ENCODE peak calls at places on chromosomes 13 and 19, in eight cellular contexts. R is A549, Q is IMR-90, L is vagina, S is breast epithelium, P is right lobe of liver, O is heart left ventricle, G is HepG2. X is an unnamed sample. For H3K4me1, the result is how much of the 10 kb centered on the place peaks cover.

GRCh38 chr13:75947448-75947847 is 311.3 kb downstream of the LMO7 start:
- DNase-seq in R (no peak), Q (no peak), L (no peak), S (no peak), P (no peak), O (no peak), G (no peak), X (no peak)

GRCh38 chr13:111521691-111522229 is 201.3 kb downstream of the TEX29 start:
- DNase-seq in R (no peak), Q (no peak), L (no peak), S (no peak), P (no peak), O (no peak), G (no peak), X (no peak)

GRCh38 chr19:29904017-29904416 is 38.0 kb upstream of the URI1 start:
- DNase-seq in R (no peak), Q (no peak), L (no peak), S (no peak), P (no peak), O (no peak), G (no peak), X (no peak)

GRCh38 chr13:76542176-76542575 is 344.0 kb downstream of the KCTD12 start:
- DNase-seq in R (no peak), Q (no peak), L (no peak), S (no peak), P (no peak), O (no peak), G (no peak), X (no peak)

GRCh38 chr19:4197625-4198466 is 15.4 kb downstream of the ANKRD24 start:
- DNase-seq in R (peak), Q (no peak), L (no peak), S (no peak), P (no peak), O (no peak), G (no peak), X (no peak)

GRCh38 chr19:4877753-4878490 is 10.5 kb upstream of the PLIN3 start:
- DNase-seq in R (no peak), Q (no peak), L (no peak), S (peak), P (no peak), O (no peak), G (no peak), X (peak)

GRCh38 chr13:33723365-33723764 is 94.6 kb upstream of the RFC3 start:
- DNase-seq in R (no peak), Q (no peak), L (no peak), S (no peak), P (no peak), O (no peak), G (peak), X (no peak)

GRCh38 chr19:47511128-47511517 is 3.7 kb downstream of the NAPA start:
- DNase-seq in R (no peak), Q (no peak), L (no peak), S (no peak), P (peak), O (peak), G (no peak), X (peak)

GRCh38 chr13:70080030-70080429 is 27.6 kb upstream of the ATXN8OS start:
- DNase-seq in R (no peak), Q (no peak), L (no peak), S (no peak), P (no peak), O (peak), G (no peak), X (no peak)

GRCh38 chr13:42807236-42807635 is 25.9 kb downstream of the FAM216B start:
- DNase-seq in R (no peak), Q (peak), L (no peak), S (no peak), P (no peak), O (no peak), G (no peak), X (no peak)

DNA sequence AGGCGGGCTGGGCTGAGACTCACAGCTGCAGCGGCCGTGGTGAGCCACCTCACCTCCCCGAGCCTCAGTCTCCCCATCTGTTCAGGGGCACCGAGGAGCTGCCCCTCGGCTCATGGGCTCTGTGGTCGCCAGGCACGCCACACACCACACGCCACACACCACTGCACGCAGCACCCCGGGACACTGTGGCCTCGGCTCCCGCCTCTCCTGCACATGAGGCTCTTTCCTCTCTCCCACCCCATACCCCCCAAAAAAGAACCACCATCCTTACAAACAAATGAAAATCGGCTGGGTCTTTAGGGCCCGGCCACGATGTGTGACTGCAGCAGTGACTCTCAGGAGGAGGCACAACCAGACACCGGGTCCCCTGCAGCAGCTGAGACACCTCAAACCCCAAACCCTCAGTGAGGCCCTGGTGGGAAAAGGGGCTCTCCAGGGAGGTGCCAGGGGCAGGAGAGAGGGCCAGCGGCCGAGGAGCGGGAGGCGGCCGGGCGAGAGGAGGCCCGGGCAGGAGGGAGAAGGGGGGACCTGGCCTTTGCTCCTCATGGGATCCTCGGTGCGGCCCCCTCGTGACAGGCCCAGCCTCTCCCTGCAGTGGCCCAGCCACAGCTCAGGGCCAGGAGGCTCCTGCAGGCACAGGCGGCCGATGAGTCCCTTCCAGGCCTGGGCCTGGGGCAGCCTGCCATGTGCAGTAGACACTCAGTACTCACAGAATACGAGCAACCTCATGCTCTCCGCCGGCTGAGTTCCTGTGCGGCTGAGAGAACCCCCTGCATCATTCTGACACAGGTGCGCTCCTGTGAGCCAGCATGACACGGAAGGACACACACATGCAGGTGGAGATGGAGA is 66.3 kb downstream of the RASA3 start:
- DNase-seq in R (no peak), Q (no peak), L (no peak), S (no peak), P (peak), O (no peak), G (no peak), X (no peak)
- H3K4me1 ChIP-seq in R (half or more), Q (half or more), L (half or more), S (under half), P (under half), O (half or more), G (under half), X (half or more)

GRCh38 chr19:19530889-19531288 is 2.2 kb downstream of the YJEFN3 start:
- DNase-seq in R (no peak), Q (no peak), L (no peak), S (no peak), P (no peak), O (no peak), G (no peak), X (no peak)
- TF ChIP-seq POLR2A in R (no peak), Q (no peak), L (no peak), S (no peak), P (no peak), O (no peak), G (no peak), X (no peak)

DNA sequence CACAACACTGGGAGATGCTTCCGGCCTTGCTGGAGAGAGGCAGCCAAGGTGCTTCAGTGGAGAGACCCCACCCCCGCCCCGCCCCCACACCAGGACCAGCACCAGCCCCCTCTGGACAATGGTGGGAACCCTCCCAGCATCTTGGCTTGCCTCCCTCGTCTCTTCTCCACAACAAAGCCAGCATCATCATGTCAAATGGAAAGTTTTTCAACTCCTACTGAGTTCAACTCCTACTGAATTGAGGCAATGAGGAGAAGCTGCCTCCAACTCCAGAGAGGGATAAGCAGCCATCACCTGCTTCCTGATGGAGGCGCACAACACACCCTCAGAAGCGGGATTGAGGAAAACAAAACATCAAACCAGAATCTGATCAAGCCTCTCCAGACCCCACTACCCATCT is 12.8 kb downstream of the DEDD2 start:
- DNase-seq in R (no peak), Q (no peak), L (no peak), S (no peak), P (no peak), O (no peak), G (no peak), X (no peak)
- H3K4me1 ChIP-seq in R (under half), Q (under half), L (half or more), S (under half), P (under half), O (under half), G (under half), X (under half)

GRCh38 chr19:18775586-18776287 is 15.4 kb downstream of the COMP start:
- DNase-seq in R (no peak), Q (peak), L (no peak), S (no peak), P (no peak), O (no peak), G (no peak), X (no peak)
- TF ChIP-seq POLR2A in R (no peak), Q (no peak), L (no peak), S (no peak), P (no peak), O (no peak), G (no peak), X (no peak)

DNA sequence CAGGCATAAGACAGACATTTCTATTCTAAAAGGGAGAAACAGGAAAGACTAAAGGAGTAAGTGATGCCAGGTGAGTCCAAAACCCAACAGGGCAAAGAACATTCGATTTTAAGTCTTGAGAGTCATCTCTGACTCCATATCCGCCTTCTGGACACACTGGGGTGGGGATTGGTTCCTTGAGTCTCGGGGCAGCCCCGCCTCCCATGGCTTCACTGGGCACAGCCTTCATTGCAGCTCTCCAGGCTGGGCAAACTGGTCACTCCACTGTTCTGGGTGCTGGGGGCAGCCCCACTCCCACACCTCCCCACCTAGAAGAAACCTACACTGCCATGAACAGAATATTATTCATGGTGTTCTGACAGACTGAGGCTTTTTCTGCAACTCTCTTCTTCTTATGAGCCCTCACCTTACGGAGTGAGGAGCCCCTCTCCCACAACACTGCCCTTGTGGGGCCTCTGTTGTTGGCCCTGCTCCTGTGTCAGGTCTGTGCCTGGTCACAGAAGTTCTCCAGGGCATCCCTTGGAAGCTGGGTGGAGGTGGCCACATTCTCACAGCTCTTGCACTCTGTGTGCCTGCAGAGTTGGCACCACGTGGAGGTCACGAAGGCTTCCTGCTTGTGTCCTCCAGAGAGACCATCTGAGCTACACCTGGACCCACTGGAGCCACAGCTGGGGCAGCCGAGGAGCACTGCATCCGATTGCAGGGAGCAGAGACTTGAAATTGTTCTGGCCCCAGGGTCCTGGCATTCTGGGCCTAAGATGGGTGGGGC is 95.4 kb downstream of the COL4A2 start:
- DNase-seq in R (no peak), Q (no peak), L (no peak), S (peak), P (no peak), O (no peak), G (no peak), X (no peak)
- H3K4me1 ChIP-seq in R (under half), Q (under half), L (under half), S (under half), P (under half), O (half or more), G (under half), X (under half)

GRCh38 chr19:45172611-45173208 is 5.3 kb downstream of the TRAPPC6A start:
- DNase-seq in R (no peak), Q (no peak), L (no peak), S (no peak), P (no peak), O (no peak), G (no peak), X (no peak)

GRCh38 chr19:45170146-45171106 is 7.6 kb downstream of the TRAPPC6A start:
- DNase-seq in R (no peak), Q (no peak), L (no peak), S (no peak), P (no peak), O (no peak), G (no peak), X (no peak)

GRCh38 chr19:45169602-45170001 is 8.4 kb downstream of the TRAPPC6A start:
- DNase-seq in R (no peak), Q (no peak), L (no peak), S (no peak), P (no peak), O (no peak), G (no peak), X (no peak)

GRCh38 chr19:45172173-45172572 is 5.9 kb downstream of the TRAPPC6A start:
- DNase-seq in R (no peak), Q (no peak), L (no peak), S (no peak), P (no peak), O (no peak), G (no peak), X (no peak)

DNA sequence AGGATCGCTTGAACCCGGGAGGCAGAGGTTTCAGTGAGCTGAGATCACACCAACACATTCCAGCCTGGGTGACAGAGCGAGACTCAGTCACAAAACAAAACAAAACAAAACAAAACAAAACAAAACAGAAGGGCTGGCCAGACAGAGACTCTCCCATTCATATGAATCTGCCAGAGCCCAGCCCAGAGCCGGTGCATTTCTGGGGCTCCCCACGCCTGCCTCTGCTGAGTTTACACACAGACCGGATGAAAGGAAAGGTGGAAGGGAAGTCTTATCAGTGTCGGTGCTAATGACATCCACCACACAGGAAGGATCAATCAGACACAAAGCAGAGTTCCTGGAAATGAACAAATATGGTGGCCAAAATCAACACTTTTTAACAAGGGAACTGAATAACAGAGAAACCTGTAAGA is 6.8 kb downstream of the TRAPPC6A start:
- DNase-seq in R (no peak), Q (no peak), L (no peak), S (no peak), P (no peak), O (no peak), G (no peak), X (no peak)
- TF ChIP-seq POLR2A in R (no peak), Q (no peak), L (no peak), S (no peak), P (no peak), O (no peak), G (no peak), X (no peak)

GRCh38 chr13:30564489-30564888 is 53.2 kb upstream of the USPL1 start:
- DNase-seq in R (no peak), Q (no peak), L (no peak), S (no peak), P (no peak), O (no peak), G (no peak), X (no peak)

GRCh38 chr13:30561506-30561905 is 56.2 kb upstream of the USPL1 start:
- DNase-seq in R (no peak), Q (peak), L (no peak), S (no peak), P (no peak), O (no peak), G (no peak), X (no peak)

GRCh38 chr13:30567072-30567471 is 50.6 kb upstream of the USPL1 start:
- DNase-seq in R (no peak), Q (no peak), L (no peak), S (no peak), P (no peak), O (no peak), G (no peak), X (no peak)

GRCh38 chr13:30569901-30570576 is 47.7 kb upstream of the USPL1 start:
- DNase-seq in R (peak), Q (peak), L (no peak), S (peak), P (no peak), O (peak), G (peak), X (peak)

DNA sequence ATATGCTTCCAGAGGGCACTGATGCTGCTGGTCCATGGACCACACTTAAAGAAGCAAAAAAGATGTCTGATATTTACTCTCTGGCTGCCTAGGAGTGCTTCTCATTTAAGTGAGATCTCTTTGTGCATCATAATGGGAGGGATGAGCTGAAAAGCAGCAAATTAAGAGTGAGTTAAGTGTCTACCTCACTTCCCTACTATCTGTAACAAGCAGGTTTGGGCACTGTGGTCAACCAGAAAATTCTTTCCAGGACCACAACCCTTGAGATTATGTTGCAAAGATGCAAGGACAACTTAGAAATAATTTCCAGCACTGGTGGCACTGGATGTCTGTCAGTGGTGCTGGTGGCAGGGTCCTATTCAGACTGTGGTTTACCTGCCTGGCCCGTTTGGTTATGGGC is 52.1 kb upstream of the USPL1 start:
- DNase-seq in R (no peak), Q (no peak), L (no peak), S (no peak), P (no peak), O (no peak), G (no peak), X (no peak)
- H3K4me1 ChIP-seq in R (under half), Q (under half), L (under half), S (under half), P (under half), O (under half), G (under half), X (under half)

DNA sequence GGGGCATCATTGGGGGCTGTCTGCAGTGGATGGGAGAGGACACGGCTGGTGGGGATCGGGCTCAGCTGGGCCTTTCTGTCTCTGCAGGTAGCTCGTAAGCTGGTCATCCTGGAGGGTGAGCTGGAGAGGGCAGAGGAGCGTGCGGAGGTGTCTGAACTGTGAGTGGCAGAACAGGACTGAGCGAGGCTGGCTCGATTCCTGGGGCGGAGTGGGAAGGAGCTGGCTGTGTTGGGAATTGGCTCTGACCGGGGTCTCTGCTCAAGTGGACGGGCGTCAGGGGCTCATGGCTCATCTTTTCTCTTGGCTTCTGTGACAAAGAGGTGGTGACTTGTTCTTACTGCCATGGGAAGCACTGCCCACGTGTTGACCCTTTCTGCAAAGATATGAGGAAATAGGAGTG is 11.6 kb downstream of the TPM4 start:
- DNase-seq in R (no peak), Q (no peak), L (no peak), S (no peak), P (no peak), O (no peak), G (no peak), X (no peak)
- TF ChIP-seq POLR2A in R (no peak), Q (no peak), L (no peak), S (no peak), P (no peak), O (no peak), G (no peak), X (peak)

X was measured in tibial nerve.